ENCODE peak calls at places on chromosomes 7 and 10, in seven cellular contexts. J is neural crest cell, P is nephron progenitor cell, N is kidney tubule cell, T is SK-N-SH, Q is ACHN, M is GDM1. F is an unnamed sample.

GRCh38 chr10:104331208-104331838 is 6.9 kb downstream of the ITPRIP start:
- DNase-seq in J (no peak), Q (peak), T (no peak), P (peak), N (peak), M (no peak), F (no peak)

GRCh38 chr7:117230276-117231046 is 92.4 kb downstream of the WNT2 start:
- DNase-seq in N (no peak), M (no peak), J (no peak), P (no peak), T (no peak), Q (no peak), F (no peak)

GRCh38 chr7:128099204-128099671 is 68.0 kb upstream of the LRRC4 start:
- DNase-seq in Q (no peak), P (no peak), T (no peak), N (peak), J (no peak), M (no peak), F (no peak)

GRCh38 chr10:790821-791551 is 101.5 kb upstream of the DIP2C start:
- DNase-seq in T (peak), M (no peak), P (no peak), J (no peak), Q (no peak), N (no peak), F (no peak)

GRCh38 chr7:73340514-73340913 is 12.6 kb downstream of the FKBP6 start:
- DNase-seq in J (no peak), Q (no peak), T (no peak), N (no peak), P (no peak), M (no peak), F (no peak)

GRCh38 chr7:2106920-2107319 is 125.8 kb downstream of the MAD1L1 start:
- DNase-seq in N (peak), J (no peak), T (peak), P (no peak), M (no peak), Q (no peak), F (no peak)

GRCh38 chr10:80600251-80600650 is 62.5 kb downstream of the SH2D4B start:
- DNase-seq in T (no peak), J (no peak), P (no peak), N (no peak), Q (no peak), M (no peak), F (no peak)

GRCh38 chr7:148941598-148942280 is 57.6 kb upstream of the EZH2 start:
- DNase-seq in T (peak), P (peak), N (peak), Q (peak), J (peak), M (peak), F (no peak)

GRCh38 chr10:25392132-25392531 is 217.3 kb downstream of the GPR158 start:
- DNase-seq in Q (no peak), J (no peak), T (no peak), P (no peak), M (no peak), N (no peak), F (no peak)

GRCh38 chr7:93189235-93189634 is 37.0 kb downstream of the HEPACAM2 start:
- DNase-seq in P (no peak), J (no peak), N (no peak), Q (no peak), T (no peak), M (no peak), F (no peak)

GRCh38 chr7:151992375-151992774 is 33.1 kb upstream of the GALNT11 start:
- DNase-seq in P (peak), M (peak), N (peak), Q (peak), T (peak), J (peak), F (peak)

GRCh38 chr7:40541336-40541735 is 406.5 kb downstream of the SUGCT start:
- DNase-seq in T (no peak), P (no peak), Q (no peak), M (no peak), N (no peak), J (no peak), F (no peak)

F was measured in T47D.